ENCODE peak calls at places on chromosome 12, in six cellular contexts. A is lower lobe of right lung, Z is GM12878, P is tibial nerve, V is tibial artery, R is PC-9. J is an unnamed sample. For H3K27me3 and H3K4me1, the result is how much of the 10 kb centered on the place peaks cover.

GRCh38 chr12:128695697-128696096 is 128.1 kb downstream of the SLC15A4 start:
- DNase-seq in A (no peak), Z (no peak), P (no peak), V (no peak), R (no peak), J (no peak)

GRCh38 chr12:98645572-98646067 is 530 bp downstream of the APAF1 start:
- DNase-seq in A (no peak), Z (no peak), P (peak), V (no peak), R (peak), J (no peak)

GRCh38 chr12:124588689-124589318 is 21.4 kb upstream of the NCOR2 start:
- DNase-seq in A (no peak), Z (no peak), P (peak), V (peak), R (no peak), J (peak)

GRCh38 chr12:54039417-54040147 is 6.7 kb downstream of the HOXC5 start:
- DNase-seq in A (no peak), Z (no peak), P (peak), V (peak), R (no peak), J (no peak)

GRCh38 chr12:68749861-68750260 is 3.9 kb downstream of the SLC35E3 start:
- DNase-seq in A (no peak), Z (no peak), P (no peak), V (no peak), R (no peak), J (no peak)

GRCh38 chr12:4243098-4243795 is 30.3 kb upstream of the CCND2 start:
- DNase-seq in A (no peak), Z (no peak), P (no peak), V (no peak), R (no peak), J (no peak)

GRCh38 chr12:104023710-104024109 is 26.3 kb downstream of the GLT8D2 start:
- DNase-seq in A (no peak), Z (no peak), P (no peak), V (no peak), R (no peak), J (no peak)

GRCh38 chr12:82874935-82875334 is 188.2 kb downstream of the TMTC2 start:
- DNase-seq in A (no peak), Z (no peak), P (no peak), V (no peak), R (no peak), J (no peak)

GRCh38 chr12:25771062-25771461 is 187.4 kb upstream of the RASSF8 start:
- DNase-seq in A (no peak), Z (peak), P (no peak), V (no peak), R (no peak), J (no peak)

GRCh38 chr12:72472350-72472749 is 200.2 kb downstream of the TRHDE start:
- DNase-seq in A (no peak), Z (no peak), P (no peak), V (no peak), R (no peak), J (no peak)

GRCh38 chr12:79681008-79681590 is 9.7 kb downstream of the PAWR start:
- DNase-seq in A (no peak), Z (no peak), P (no peak), V (no peak), R (no peak), J (no peak)

GRCh38 chr12:100404769-100405407 is 48.0 kb downstream of the SLC17A8 start:
- DNase-seq in A (peak), Z (peak), P (no peak), V (no peak), R (peak), J (no peak)

GRCh38 chr12:75455839-75456238 is 24.7 kb upstream of the GLIPR1 start:
- DNase-seq in A (no peak), Z (no peak), P (no peak), V (no peak), R (no peak), J (peak)

GRCh38 chr12:78284417-78284816 is 453.7 kb downstream of the NAV3 start:
- DNase-seq in A (no peak), Z (no peak), P (no peak), V (no peak), R (no peak), J (no peak)

GRCh38 chr12:67302162-67302561 is 33.0 kb downstream of the CAND1 start:
- DNase-seq in A (no peak), Z (no peak), P (no peak), V (no peak), R (no peak), J (no peak)

GRCh38 chr12:93061414-93062099 is 132.5 kb upstream of the EEA1 start:
- DNase-seq in A (no peak), Z (no peak), P (no peak), V (no peak), R (no peak), J (no peak)

GRCh38 chr12:11621797-11622423 is 27.6 kb upstream of the ETV6 start:
- DNase-seq in A (no peak), Z (no peak), P (no peak), V (no peak), R (no peak), J (no peak)

GRCh38 chr12:123258593-123258992 is 13.1 kb downstream of the CDK2AP1 start:
- DNase-seq in A (no peak), Z (no peak), P (no peak), V (no peak), R (no peak), J (no peak)

GRCh38 chr12:119911147-119911546 is 34.0 kb upstream of the CIT start:
- DNase-seq in A (no peak), Z (no peak), P (no peak), V (no peak), R (no peak), J (no peak)

GRCh38 chr12:16553457-16553856 is 52.5 kb downstream of the LMO3 start:
- DNase-seq in A (no peak), Z (no peak), P (no peak), V (no peak), R (no peak), J (no peak)

GRCh38 chr12:106288510-106289195 is 13.9 kb upstream of the TCP11L2 start:
- DNase-seq in A (no peak), Z (no peak), P (no peak), V (no peak), R (peak), J (no peak)

GRCh38 chr12:94531196-94531720 is 71.6 kb upstream of the CEP83 start:
- DNase-seq in A (no peak), Z (no peak), P (no peak), V (no peak), R (no peak), J (no peak)

GRCh38 chr12:49703647-49704137 is 3.5 kb downstream of the FMNL3 start:
- DNase-seq in A (no peak), Z (peak), P (no peak), V (no peak), R (no peak), J (peak)

GRCh38 chr12:14289596-14289995 is 75.9 kb upstream of the ATF7IP start:
- DNase-seq in A (no peak), Z (no peak), P (no peak), V (no peak), R (no peak), J (no peak)

GRCh38 chr12:106282457-106283097 is 20.0 kb upstream of the TCP11L2 start:
- DNase-seq in A (peak), Z (no peak), P (no peak), V (no peak), R (peak), J (no peak)

DNA sequence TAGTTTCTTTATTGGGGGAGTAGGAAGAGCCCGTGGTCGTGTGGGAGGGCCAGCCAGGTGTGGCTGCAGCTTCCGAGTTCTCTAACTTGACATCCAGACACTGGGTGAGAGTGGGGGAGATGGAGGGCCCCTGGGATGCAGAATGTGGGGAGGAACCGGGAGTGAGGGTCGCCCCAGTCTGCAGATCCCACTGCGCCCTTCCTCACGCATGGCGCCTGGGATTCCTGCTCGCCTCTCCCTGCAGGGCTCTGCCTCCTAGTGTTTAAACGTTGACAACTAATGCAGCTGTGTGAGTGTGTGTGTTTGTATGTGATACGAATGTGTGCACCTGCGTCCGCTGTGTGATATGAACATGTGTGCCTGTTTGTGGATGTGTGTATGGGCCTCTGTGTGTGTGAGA is 34.6 kb downstream of the FZD10 start:
- DNase-seq in A (no peak), Z (no peak), P (no peak), V (no peak), R (no peak), J (no peak)
- H3K27me3 ChIP-seq in A (under half), Z (under half), P (under half), V (under half), R (half or more), J (under half)

GRCh38 chr12:793037-793436 is 40.7 kb downstream of the WNK1 start:
- DNase-seq in A (no peak), Z (no peak), P (no peak), V (no peak), R (no peak), J (no peak)
- H3K4me1 ChIP-seq in A (under half), Z (under half), P (under half), V (under half), R (under half), J (under half)

GRCh38 chr12:31362115-31362758 is 36.3 kb upstream of the SINHCAF start:
- DNase-seq in A (no peak), Z (no peak), P (no peak), V (no peak), R (peak), J (no peak)
- H3K27ac ChIP-seq in A (no peak), Z (peak), P (no peak), V (no peak), R (peak), J (no peak)

GRCh38 chr12:113099364-113099763 is 36.2 kb downstream of the RASAL1 start:
- DNase-seq in A (no peak), Z (no peak), P (no peak), V (no peak), R (no peak), J (no peak)
- H3K27me3 ChIP-seq in A (under half), Z (under half), P (under half), V (under half), R (under half), J (under half)

GRCh38 chr12:47778842-47779241 is 5.8 kb downstream of the SLC48A1 start:
- DNase-seq in A (peak), Z (no peak), P (no peak), V (no peak), R (no peak), J (no peak)

GRCh38 chr12:47776471-47777143 is 3.6 kb downstream of the SLC48A1 start:
- DNase-seq in A (peak), Z (no peak), P (no peak), V (no peak), R (no peak), J (no peak)

GRCh38 chr12:47775100-47775911 is 2.3 kb downstream of the SLC48A1 start:
- DNase-seq in A (peak), Z (no peak), P (no peak), V (no peak), R (no peak), J (no peak)

GRCh38 chr12:47777741-47778558 is 4.9 kb downstream of the SLC48A1 start:
- DNase-seq in A (peak), Z (no peak), P (no peak), V (no peak), R (peak), J (no peak)

GRCh38 chr12:47777151-47777550 is 4.1 kb downstream of the SLC48A1 start:
- DNase-seq in A (no peak), Z (no peak), P (no peak), V (no peak), R (no peak), J (no peak)
- H3K4me1 ChIP-seq in A (half or more), Z (under half), P (half or more), V (half or more), R (half or more), J (under half)

J was measured in aorta.